ENCODE peak calls at places on chromosomes 13 and 19, in six cellular contexts. U, G, E, C, S and W are unnamed samples.

GRCh38 chr13:29484236-29484635 is 111.3 kb downstream of the SLC7A1 start:
- DNase-seq in U (no peak), G (no peak), E (no peak), C (no peak), S (no peak), W (no peak)

GRCh38 chr13:46698015-46698414 is 98.9 kb downstream of the ESD start:
- DNase-seq in U (no peak), G (no peak), E (peak; percentile 85), C (peak; percentile 46), S (peak; percentile 74), W (peak; percentile 52)

GRCh38 chr13:87331178-87331577 is 340.0 kb upstream of the SLITRK5 start:
- DNase-seq in U (no peak), G (no peak), E (peak; percentile 29), C (peak; percentile 85), S (peak; percentile 90), W (no peak)

GRCh38 chr13:75316427-75316826 is 165.5 kb downstream of the TBC1D4 start:
- DNase-seq in U (no peak), G (no peak), E (no peak), C (no peak), S (no peak), W (no peak)

GRCh38 chr19:42376177-42376555 is 13.9 kb downstream of the CNFN start:
- DNase-seq in U (no peak), G (no peak), E (no peak), C (no peak), S (no peak), W (no peak)

GRCh38 chr13:85586422-85586831 is 212.8 kb downstream of the SLITRK6 start:
- DNase-seq in U (no peak), G (no peak), E (no peak), C (no peak), S (no peak), W (no peak)

GRCh38 chr13:51803422-51804294 is at the start of gene DHRS12:
- DNase-seq in U (peak; percentile 86), G (peak; percentile 92), E (peak; percentile 94), C (peak; percentile 92), S (peak; percentile 91), W (peak; percentile 94)

GRCh38 chr19:48696353-48697010 is 711 bp downstream of the FUT2 start:
- DNase-seq in U (no peak), G (no peak), E (no peak), C (no peak), S (no peak), W (no peak)

GRCh38 chr13:80871481-80871880 is 530.6 kb upstream of the SPRY2 start:
- DNase-seq in U (no peak), G (no peak), E (no peak), C (no peak), S (no peak), W (no peak)

GRCh38 chr13:20431687-20432384 is 93.8 kb downstream of the CRYL1 start:
- DNase-seq in U (no peak), G (no peak), E (no peak), C (no peak), S (no peak), W (no peak)

GRCh38 chr13:44048326-44048725 is 168.6 kb downstream of the LACC1 start:
- DNase-seq in U (no peak), G (no peak), E (no peak), C (no peak), S (no peak), W (no peak)

GRCh38 chr13:108003626-108004025 is 211.7 kb downstream of the LIG4 start:
- DNase-seq in U (no peak), G (no peak), E (no peak), C (no peak), S (no peak), W (no peak)

GRCh38 chr13:44403720-44404063 is 30.1 kb downstream of the SERP2 start:
- DNase-seq in U (no peak), G (no peak), E (no peak), C (peak; percentile 30), S (no peak), W (no peak)

GRCh38 chr19:54424660-54425381 is 9.6 kb downstream of the TTYH1 start:
- DNase-seq in U (no peak), G (no peak), E (no peak), C (no peak), S (no peak), W (no peak)

GRCh38 chr19:49793561-49793840 is 19.6 kb downstream of the FUZ start:
- DNase-seq in U (no peak), G (no peak), E (no peak), C (no peak), S (peak; percentile 89), W (no peak)

GRCh38 chr13:109345433-109345941 is 440.9 kb downstream of the IRS2 start:
- DNase-seq in U (no peak), G (no peak), E (no peak), C (no peak), S (no peak), W (no peak)

GRCh38 chr19:16342002-16342715 is 17.5 kb downstream of the KLF2 start:
- DNase-seq in U (no peak), G (no peak), E (peak; percentile 73), C (peak; percentile 66), S (no peak), W (no peak)

GRCh38 chr13:30618186-30618937 is 642 bp downstream of the USPL1 start:
- DNase-seq in U (no peak), G (peak; percentile 6), E (peak; percentile 34), C (peak; percentile 10), S (no peak), W (no peak)

GRCh38 chr19:57171551-57172081 is 4.3 kb upstream of the DUXA start:
- DNase-seq in U (peak; percentile 36), G (peak; percentile 30), E (peak; percentile 64), C (peak; percentile 42), S (peak; percentile 60), W (peak; percentile 19)

GRCh38 chr19:6712692-6713670 is 7.5 kb downstream of the C3 start:
- DNase-seq in U (no peak), G (no peak), E (peak; percentile 2), C (no peak), S (no peak), W (no peak)
- TF ChIP-seq POLR2A in U (no peak), G (no peak), E (no peak), C (no peak), S (no peak), W (no peak)

GRCh38 chr13:38758278-38758677 is 71.4 kb downstream of the FREM2 start:
- DNase-seq in U (no peak), G (no peak), E (no peak), C (no peak), S (no peak), W (no peak)
- TF ChIP-seq POLR2A in U (no peak), G (no peak), E (no peak), C (no peak), S (no peak), W (no peak)

GRCh38 chr19:40774916-40775631 is at the start of gene MIA:
- DNase-seq in U (no peak), G (no peak), E (no peak), C (no peak), S (no peak), W (no peak)
- TF ChIP-seq POLR2A in U (no peak), G (no peak), E (no peak), C (no peak), S (no peak), W (no peak)

DNA sequence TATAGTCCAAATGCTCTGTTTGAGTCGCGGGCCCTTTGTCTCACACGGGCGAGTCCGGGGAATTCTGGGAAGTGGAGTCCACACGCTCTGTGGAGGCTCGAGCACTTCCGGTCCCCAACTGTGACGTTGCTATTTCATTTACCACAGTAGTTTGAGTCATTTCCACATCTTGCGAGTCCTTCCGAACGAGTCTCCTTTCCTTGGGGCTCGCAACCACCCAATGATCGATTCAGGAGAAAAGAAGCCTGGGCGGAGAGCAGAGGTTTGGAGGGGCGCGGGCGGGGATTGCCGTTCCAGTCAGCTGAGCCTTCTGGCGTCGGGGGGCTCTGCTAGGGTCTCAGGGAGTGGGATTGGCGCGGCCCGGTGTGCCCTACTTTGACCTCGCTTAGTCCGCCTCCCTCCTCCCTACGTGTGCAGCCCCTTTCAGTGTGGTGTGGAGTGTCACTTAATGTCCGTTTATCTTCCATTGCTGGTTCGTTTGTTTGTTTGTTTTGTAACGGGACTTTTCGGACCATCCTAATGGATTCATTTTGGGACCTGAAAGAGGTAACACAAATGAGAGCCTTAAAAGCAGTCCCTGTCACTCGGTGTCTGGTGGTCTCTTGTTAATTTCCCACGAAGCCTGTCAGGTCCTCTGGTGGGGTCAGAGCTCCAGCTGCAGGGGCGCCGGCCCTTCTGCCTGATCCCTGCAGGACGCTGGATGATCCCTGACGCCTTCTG is at the start of gene ZNF222:
- DNase-seq in U (peak; percentile 33), G (peak; percentile 74), E (peak; percentile 91), C (peak; percentile 81), S (peak; percentile 87), W (peak; percentile 74)
- TF ChIP-seq POLR2A in U (peak; percentile 21), G (peak; percentile 72), E (no peak), C (no peak), S (peak; percentile 26), W (no peak)

GRCh38 chr19:32676186-32676894 is 692 bp downstream of the RGS9BP start:
- DNase-seq in U (no peak), G (no peak), E (no peak), C (peak; percentile 33), S (no peak), W (peak; percentile 23)

GRCh38 chr19:32673573-32673972 is 1.4 kb downstream of the ANKRD27 start:
- DNase-seq in U (no peak), G (no peak), E (no peak), C (no peak), S (no peak), W (no peak)

GRCh38 chr19:32674153-32674958 is 624 bp downstream of the ANKRD27 start:
- DNase-seq in U (peak; percentile 56), G (no peak), E (no peak), C (no peak), S (no peak), W (no peak)

GRCh38 chr19:32675720-32676185 is at the start of gene RGS9BP:
- DNase-seq in U (no peak), G (peak; percentile 61), E (peak; percentile 93), C (peak; percentile 82), S (peak; percentile 87), W (peak; percentile 73)

GRCh38 chr19:32674959-32675719 is at the start of gene ANKRD27:
- DNase-seq in U (peak; percentile 91), G (peak; percentile 99), E (peak; percentile 99), C (peak; percentile 99), S (peak; percentile 99), W (peak; percentile 97)
- TF ChIP-seq POLR2A in U (peak; percentile 47), G (peak; percentile 73), E (no peak), C (no peak), S (peak; percentile 44), W (no peak)